ENCODE peak calls at places on chromosomes 4 and X, in four cellular contexts. J is mucosa of descending colon, S is tibial artery, Z is neural progenitor cell. O is an unnamed sample.

GRCh38 chr4:84952004-84952403 is 14.5 kb downstream of the WDFY3 start:
- DNase-seq in J (no peak), S (no peak), Z (no peak), O (no peak)

GRCh38 chr4:16140520-16141249 is 56.9 kb upstream of the PROM1 start:
- DNase-seq in J (no peak), S (no peak), Z (no peak), O (no peak)

GRCh38 chr4:146814736-146815135 is 130.9 kb downstream of the TTC29 start:
- DNase-seq in J (no peak), S (no peak), Z (no peak), O (no peak)

GRCh38 chr4:110124721-110125120 is 73.7 kb downstream of the ELOVL6 start:
- DNase-seq in J (no peak), S (no peak), Z (no peak), O (no peak)

GRCh38 chr4:157804986-157805385 is 367.8 kb downstream of the GASK1B start:
- DNase-seq in J (no peak), S (no peak), Z (peak; percentile 33), O (no peak)

GRCh38 chr4:6180841-6181631 is 19.3 kb downstream of the JAKMIP1 start:
- DNase-seq in J (no peak), S (no peak), Z (no peak), O (no peak)

GRCh38 chr4:62087706-62088105 is 887.6 kb downstream of the ADGRL3 start:
- DNase-seq in J (no peak), S (no peak), Z (no peak), O (no peak)

GRCh38 chr4:165580379-165580905 is 201.6 kb downstream of the CPE start:
- DNase-seq in J (no peak), S (peak; percentile 22), Z (no peak), O (no peak)

GRCh38 chr4:102500371-102501175 is 586 bp upstream of the NFKB1 start:
- DNase-seq in J (peak; percentile 79), S (peak; percentile 52), Z (peak; percentile 54), O (peak; percentile 70)

GRCh38 chr4:42074294-42074693 is 78.2 kb downstream of the BEND4 start:
- DNase-seq in J (no peak), S (no peak), Z (no peak), O (no peak)

GRCh38 chrX:46236411-46236810 is 308.8 kb downstream of the ZNF674 start:
- DNase-seq in J (no peak), S (no peak), Z (no peak), O (no peak)

GRCh38 chrX:13088155-13088485 is 43.7 kb upstream of the FAM9C start:
- DNase-seq in J (no peak), S (no peak), Z (no peak), O (no peak)

GRCh38 chr4:148444296-148445070 is 2.3 kb upstream of the NR3C2 start:
- DNase-seq in J (peak; percentile 72), S (peak; percentile 40), Z (peak; percentile 70), O (peak; percentile 41)

GRCh38 chr4:122700178-122700725 is 32.3 kb upstream of the BBS12 start:
- DNase-seq in J (peak; percentile 75), S (no peak), Z (no peak), O (peak; percentile 61)

GRCh38 chrX:48511561-48511960 is 2.8 kb downstream of the PORCN start:
- DNase-seq in J (no peak), S (no peak), Z (peak; percentile 7), O (no peak)

GRCh38 chr4:185437809-185438208 is 12.0 kb upstream of the UFSP2 start:
- DNase-seq in J (no peak), S (no peak), Z (no peak), O (no peak)

GRCh38 chr4:119835511-119835910 is 206.9 kb upstream of the PDE5A start:
- DNase-seq in J (no peak), S (no peak), Z (no peak), O (no peak)

GRCh38 chr4:20042769-20043168 is 208.9 kb upstream of the SLIT2 start:
- DNase-seq in J (no peak), S (no peak), Z (no peak), O (no peak)
- H3K9me3 ChIP-seq in J (no peaks in the 10 kb centered on the region), S (no peaks in the 10 kb centered on the region), Z (no peaks in the 10 kb centered on the region), O (no peaks in the 10 kb centered on the region)

GRCh38 chr4:48290146-48290772 is 20.6 kb upstream of the TEC start:
- DNase-seq in J (no peak), S (no peak), Z (peak; percentile 7), O (no peak)
- H3K4me3 ChIP-seq in J (no peak overlapping the region), S (no peak overlapping the region), Z (no peak overlapping the region), O (no peak overlapping the region)

DNA sequence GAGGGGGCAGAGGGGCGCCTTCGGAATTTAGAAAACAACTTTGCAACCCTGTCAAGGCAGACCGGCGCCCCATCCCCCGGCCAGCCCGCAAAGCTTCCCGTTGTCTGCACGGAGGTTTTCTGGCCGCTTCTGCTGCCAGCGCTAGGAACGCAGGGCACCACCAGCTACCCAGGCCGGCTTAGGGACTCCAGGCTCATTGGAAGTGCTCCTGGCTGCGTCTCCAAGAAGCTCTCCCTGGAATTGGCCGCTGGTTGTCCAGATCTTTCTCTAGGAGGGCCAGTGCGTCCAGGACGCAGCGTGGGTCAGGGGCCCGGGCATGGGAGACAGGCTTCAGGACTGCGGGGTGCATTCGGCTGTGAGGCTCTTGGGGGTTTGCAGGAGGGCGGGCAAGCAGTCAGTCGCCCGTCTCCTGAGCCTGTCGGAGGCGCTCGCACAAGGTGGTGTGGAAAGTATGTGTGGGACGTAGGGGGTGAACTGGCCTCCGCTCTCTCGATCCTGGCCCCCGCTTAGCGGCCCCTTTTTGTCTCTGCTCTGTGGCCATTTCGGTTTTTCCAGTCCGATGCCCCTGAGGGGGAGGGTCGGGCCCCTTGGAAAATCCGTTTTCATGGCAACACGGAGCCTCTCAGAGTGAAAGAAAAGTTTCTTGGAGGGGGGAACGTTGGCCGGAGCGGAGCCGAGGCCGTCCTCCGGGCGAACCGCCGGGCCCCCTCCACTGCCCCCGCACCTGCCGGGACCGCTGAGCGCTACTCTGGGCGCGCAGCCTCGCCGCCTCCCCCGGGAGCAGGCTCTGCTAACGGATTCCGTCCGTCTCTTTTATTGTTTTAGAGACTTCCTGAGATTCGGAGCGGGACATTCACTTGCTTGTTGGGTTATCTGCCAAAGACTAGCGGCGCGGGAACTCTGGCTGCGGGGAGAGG is 810 bp upstream of the SOX3 start:
- DNase-seq in J (no peak), S (no peak), Z (peak; percentile 72), O (no peak)
- H3K9me3 ChIP-seq in J (no peaks in the 10 kb centered on the region), S (peaks cover 7% of the 10 kb centered on the region), Z (no peaks in the 10 kb centered on the region), O (no peaks in the 10 kb centered on the region)

DNA sequence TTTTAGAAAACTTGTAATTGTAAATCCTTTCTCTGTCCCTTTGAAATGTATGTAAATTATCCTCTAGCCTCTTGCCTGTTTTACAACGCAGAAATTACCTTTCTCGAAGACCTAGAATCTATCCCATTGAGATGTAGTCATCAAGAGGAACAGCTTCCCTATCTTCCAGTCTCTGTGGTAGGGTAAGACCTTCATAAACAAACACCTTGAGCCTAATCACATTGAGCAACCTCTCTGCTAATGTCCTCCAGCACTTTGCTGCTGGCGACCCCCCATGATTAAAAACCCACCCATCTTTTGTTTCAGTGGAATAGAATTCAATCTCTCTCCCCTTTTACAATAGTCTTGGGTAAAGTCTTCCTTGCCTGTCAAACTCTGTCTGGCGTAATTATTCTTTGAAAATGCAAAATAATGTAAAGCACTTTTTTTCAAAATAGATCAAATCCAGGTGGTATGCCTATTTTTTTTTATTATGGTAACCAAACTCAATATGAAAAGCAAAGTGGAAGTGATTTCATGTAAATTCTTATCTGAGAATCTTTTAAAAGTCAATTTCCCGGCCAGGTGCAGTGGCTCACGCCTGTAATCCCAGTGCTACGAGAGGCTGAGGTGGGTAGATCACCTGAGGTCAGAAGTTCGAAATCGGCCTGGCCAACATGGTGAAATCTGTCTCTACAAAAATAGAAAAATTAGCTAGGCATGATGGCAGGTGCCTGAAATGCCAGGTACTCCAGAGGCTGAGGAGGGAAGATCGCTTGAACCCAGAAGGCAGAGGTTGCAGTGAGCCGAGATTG is 237.9 kb downstream of the GRXCR1 start:
- DNase-seq in J (no peak), S (no peak), Z (no peak), O (no peak)
- H3K4me3 ChIP-seq in J (no peak overlapping the region), S (no peak overlapping the region), Z (no peak overlapping the region), O (no peak overlapping the region)

GRCh38 chrX:56499372-56499771 is 64.1 kb upstream of the UBQLN2 start:
- DNase-seq in J (no peak), S (no peak), Z (no peak), O (no peak)
- H3K9me3 ChIP-seq in J (no peaks in the 10 kb centered on the region), S (peaks cover 9% of the 10 kb centered on the region), Z (no peaks in the 10 kb centered on the region), O (no peaks in the 10 kb centered on the region)

GRCh38 chrX:153828723-153829548 is 1.4 kb downstream of the PDZD4 start:
- DNase-seq in J (no peak), S (no peak), Z (peak; percentile 76), O (no peak)

GRCh38 chrX:153831435-153832150 is 1.2 kb upstream of the PDZD4 start:
- DNase-seq in J (no peak), S (no peak), Z (no peak), O (no peak)

GRCh38 chrX:153829799-153830631 is at the start of gene PDZD4:
- DNase-seq in J (no peak), S (no peak), Z (peak; percentile 52), O (no peak)

GRCh38 chrX:153829549-153829798 is 870 bp downstream of the PDZD4 start:
- DNase-seq in J (no peak), S (no peak), Z (no peak), O (no peak)

DNA sequence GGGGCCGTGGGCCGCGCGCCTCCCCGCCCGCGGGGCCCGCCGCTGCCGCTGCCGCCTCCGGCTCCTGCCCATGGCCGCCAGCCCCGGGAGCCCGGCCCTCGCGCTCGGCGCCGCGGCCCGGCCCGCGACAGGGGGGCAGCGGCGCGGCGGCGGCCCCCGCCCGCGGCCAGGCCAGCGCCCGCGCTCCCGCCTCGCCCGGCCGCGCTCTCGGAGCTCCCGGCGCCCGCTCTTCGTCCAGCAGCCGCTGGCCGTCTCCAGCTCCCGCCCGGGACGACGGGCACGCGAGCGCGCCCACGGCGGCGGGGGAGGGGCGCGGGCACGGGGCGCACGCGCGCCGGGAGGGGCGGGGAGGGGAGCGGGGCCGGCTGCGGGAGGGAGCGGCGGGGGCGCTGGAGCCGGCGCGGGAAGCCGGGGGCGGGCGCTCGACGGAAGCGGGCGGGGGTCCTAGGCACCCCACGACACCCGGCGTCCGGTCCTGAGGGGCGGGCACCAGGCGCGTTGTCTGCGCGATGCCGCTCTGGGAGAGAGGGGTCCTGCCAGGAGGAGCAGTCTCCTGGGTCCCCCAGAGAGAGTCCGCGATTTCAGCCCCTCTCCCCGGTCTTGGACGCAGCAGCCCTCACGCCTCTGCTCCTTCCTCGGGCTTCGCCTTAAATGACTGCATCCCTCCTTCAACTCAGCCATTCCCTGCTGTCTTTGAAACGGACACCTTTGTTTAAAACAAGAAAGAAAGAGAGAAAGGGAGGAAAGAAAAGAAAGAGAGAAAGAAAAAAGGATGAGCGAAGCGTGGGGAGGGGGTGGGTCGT is 489 bp upstream of the PDZD4 start:
- DNase-seq in J (no peak), S (no peak), Z (peak; percentile 48), O (no peak)
- H3K4me3 ChIP-seq in J (no peak overlapping the region), S (peak overlapping the region; percentile 57), Z (peak overlapping the region; percentile 31), O (peak overlapping the region; percentile 51)

DNA sequence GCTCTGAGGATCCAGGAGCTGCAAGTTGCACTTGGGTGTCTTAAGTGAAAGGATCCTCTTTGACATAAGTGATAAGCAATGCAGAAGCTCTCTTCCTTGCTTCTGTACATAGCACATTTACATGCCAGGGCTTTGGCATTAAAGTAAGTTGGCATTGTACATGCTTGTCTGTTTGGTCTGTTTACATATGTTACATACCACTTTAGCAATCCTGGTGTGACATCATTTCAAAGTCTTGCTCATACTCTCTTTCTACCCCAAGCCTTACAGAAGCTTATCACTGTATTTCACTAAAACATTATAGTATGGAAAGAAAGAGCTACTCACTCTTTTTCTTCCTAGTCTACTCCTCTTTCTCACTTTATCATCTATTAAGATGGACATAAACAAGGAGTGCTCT is 2548.2 kb downstream of the ARAP2 start:
- DNase-seq in J (no peak), S (no peak), Z (no peak), O (no peak)
- H3K9me3 ChIP-seq in J (peaks cover 30% of the 10 kb centered on the region), S (peaks cover 4% of the 10 kb centered on the region), Z (no peaks in the 10 kb centered on the region), O (no peaks in the 10 kb centered on the region)